ENCODE peak calls at places on chromosomes 4 and X, in eight cellular contexts. G is HepG2, N is stomach, B is H1, F is suprapubic skin, S is transverse colon, O is K562, Z is upper lobe of left lung. E is an unnamed sample. For H3K36me3, the result is how much of the 10 kb centered on the place peaks cover.

GRCh38 chrX:40543661-40544328 is 37.0 kb upstream of the ATP6AP2 start:
- DNase-seq in G (peak), N (no peak), B (no peak), F (no peak), S (no peak), O (peak), Z (no peak), E (no peak)

GRCh38 chr4:8015512-8015911 is 75.9 kb upstream of the AFAP1 start:
- DNase-seq in G (no peak), N (no peak), B (no peak), F (no peak), S (no peak), O (peak), Z (no peak), E (no peak)

GRCh38 chr4:147831452-147832192 is 99.7 kb downstream of the ARHGAP10 start:
- DNase-seq in G (no peak), N (no peak), B (no peak), F (no peak), S (peak), O (no peak), Z (no peak), E (no peak)

GRCh38 chr4:175017751-175018150 is 99.6 kb downstream of the ADAM29 start:
- DNase-seq in G (no peak), N (no peak), B (no peak), F (no peak), S (no peak), O (no peak), Z (no peak), E (no peak)

GRCh38 chr4:67161311-67161710 is 384.0 kb downstream of the CENPC start:
- DNase-seq in G (no peak), N (no peak), B (no peak), F (no peak), S (no peak), O (no peak), Z (no peak), E (no peak)

GRCh38 chrX:116462843-116463242 is at the start of gene CT83:
- DNase-seq in G (no peak), N (no peak), B (no peak), F (no peak), S (no peak), O (no peak), Z (peak), E (no peak)

GRCh38 chr4:99816611-99817309 is at the start of gene DAPP1:
- DNase-seq in G (no peak), N (peak), B (no peak), F (peak), S (peak), O (no peak), Z (no peak), E (no peak)

GRCh38 chrX:47483310-47484268 is 567 bp upstream of the ZNF41 start:
- DNase-seq in G (peak), N (no peak), B (no peak), F (no peak), S (peak), O (no peak), Z (no peak), E (no peak)

GRCh38 chr4:13765535-13765934 is 138.0 kb upstream of the BOD1L1 start:
- DNase-seq in G (no peak), N (no peak), B (no peak), F (no peak), S (no peak), O (no peak), Z (no peak), E (no peak)

GRCh38 chr4:139509727-139510410 is 46.1 kb downstream of the SETD7 start:
- DNase-seq in G (peak), N (peak), B (no peak), F (no peak), S (no peak), O (no peak), Z (no peak), E (peak)

GRCh38 chrX:136880003-136880451 is 498 bp downstream of the RBMX start:
- DNase-seq in G (no peak), N (no peak), B (no peak), F (no peak), S (peak), O (peak), Z (peak), E (no peak)

GRCh38 chrX:70480660-70481018 is 36.0 kb downstream of the DLG3 start:
- DNase-seq in G (no peak), N (no peak), B (no peak), F (no peak), S (no peak), O (no peak), Z (no peak), E (no peak)

GRCh38 chrX:147763131-147763530 is 148.6 kb upstream of the FMR1 start:
- DNase-seq in G (no peak), N (no peak), B (no peak), F (no peak), S (no peak), O (no peak), Z (no peak), E (no peak)

GRCh38 chrX:17596546-17597205 is 140.6 kb upstream of the SCML1 start:
- DNase-seq in G (no peak), N (no peak), B (no peak), F (no peak), S (no peak), O (no peak), Z (peak), E (no peak)

GRCh38 chr4:6884341-6884870 is 25.2 kb upstream of the TBC1D14 start:
- DNase-seq in G (no peak), N (no peak), B (no peak), F (no peak), S (no peak), O (no peak), Z (no peak), E (no peak)

GRCh38 chr4:4990857-4991540 is 28.3 kb downstream of the CYTL1 start:
- DNase-seq in G (no peak), N (peak), B (no peak), F (peak), S (peak), O (no peak), Z (peak), E (no peak)

GRCh38 chr4:149409186-149410056 is 406.2 kb downstream of the IQCM start:
- DNase-seq in G (no peak), N (no peak), B (no peak), F (no peak), S (no peak), O (no peak), Z (no peak), E (no peak)

GRCh38 chrX:45261005-45261404 is 60.3 kb upstream of the DIPK2B start:
- DNase-seq in G (no peak), N (no peak), B (no peak), F (no peak), S (no peak), O (no peak), Z (no peak), E (no peak)

GRCh38 chrX:38129366-38129765 is 91.3 kb downstream of the SRPX start:
- DNase-seq in G (no peak), N (no peak), B (no peak), F (no peak), S (no peak), O (no peak), Z (no peak), E (no peak)

GRCh38 chr4:150278206-150278605 is 200.0 kb downstream of the DCLK2 start:
- DNase-seq in G (no peak), N (no peak), B (no peak), F (no peak), S (no peak), O (no peak), Z (peak), E (no peak)

GRCh38 chr4:128524311-128524710 is 236.7 kb upstream of the PGRMC2 start:
- DNase-seq in G (no peak), N (peak), B (no peak), F (no peak), S (peak), O (no peak), Z (no peak), E (no peak)

GRCh38 chrX:25154168-25154567 is 138.4 kb upstream of the ARX start:
- DNase-seq in G (no peak), N (no peak), B (no peak), F (no peak), S (no peak), O (no peak), Z (no peak), E (no peak)

GRCh38 chrX:51798701-51799100 is 55.5 kb downstream of the GSPT2 start:
- DNase-seq in G (no peak), N (no peak), B (no peak), F (no peak), S (no peak), O (no peak), Z (no peak), E (no peak)

GRCh38 chr4:112516076-112516385 is at the start of gene NEUROG2:
- DNase-seq in G (no peak), N (no peak), B (no peak), F (no peak), S (no peak), O (no peak), Z (no peak), E (no peak)

GRCh38 chrX:107154787-107155620 is 36.4 kb upstream of the RBM41 start:
- DNase-seq in G (peak), N (no peak), B (peak), F (no peak), S (no peak), O (peak), Z (no peak), E (no peak)

GRCh38 chrX:6021316-6022091 is 207.2 kb downstream of the NLGN4X start:
- DNase-seq in G (peak), N (peak), B (no peak), F (no peak), S (peak), O (no peak), Z (no peak), E (no peak)

GRCh38 chrX:139720136-139720535 is 12.2 kb upstream of the MCF2 start:
- DNase-seq in G (peak), N (no peak), B (peak), F (no peak), S (no peak), O (no peak), Z (no peak), E (no peak)

GRCh38 chr4:125104616-125105015 is 210.1 kb upstream of the FAT4 start:
- DNase-seq in G (no peak), N (no peak), B (no peak), F (no peak), S (no peak), O (no peak), Z (no peak), E (no peak)

GRCh38 chr4:168553714-168554370 is 57.0 kb downstream of the PALLD start:
- DNase-seq in G (no peak), N (no peak), B (no peak), F (no peak), S (no peak), O (no peak), Z (no peak), E (no peak)

GRCh38 chr4:148787831-148788477 is 345.7 kb upstream of the NR3C2 start:
- DNase-seq in G (no peak), N (no peak), B (no peak), F (no peak), S (no peak), O (no peak), Z (no peak), E (no peak)

GRCh38 chr4:11546391-11547160 is 117.9 kb upstream of the HS3ST1 start:
- DNase-seq in G (no peak), N (no peak), B (no peak), F (no peak), S (no peak), O (no peak), Z (no peak), E (no peak)
- TF ChIP-seq EP300 in G (no peak), N (no peak), B (no peak), F (no peak), S (no peak), O (no peak), Z (no peak), E (no peak)

GRCh38 chrX:119784747-119785446 is 6.5 kb downstream of the RPL39 start:
- DNase-seq in G (no peak), N (peak), B (peak), F (no peak), S (peak), O (peak), Z (no peak), E (no peak)
- TF ChIP-seq POLR2AphosphoS5 in G (peak), N (no peak), B (peak), F (no peak), S (no peak), O (peak), Z (no peak), E (no peak)

GRCh38 chr4:55437356-55437796 is 41.6 kb downstream of the TMEM165 start:
- DNase-seq in G (peak), N (peak), B (no peak), F (no peak), S (peak), O (peak), Z (no peak), E (no peak)
- H3K36me3 ChIP-seq in G (under half), N (under half), B (under half), F (half or more), S (under half), O (half or more), Z (under half), E (half or more)

DNA sequence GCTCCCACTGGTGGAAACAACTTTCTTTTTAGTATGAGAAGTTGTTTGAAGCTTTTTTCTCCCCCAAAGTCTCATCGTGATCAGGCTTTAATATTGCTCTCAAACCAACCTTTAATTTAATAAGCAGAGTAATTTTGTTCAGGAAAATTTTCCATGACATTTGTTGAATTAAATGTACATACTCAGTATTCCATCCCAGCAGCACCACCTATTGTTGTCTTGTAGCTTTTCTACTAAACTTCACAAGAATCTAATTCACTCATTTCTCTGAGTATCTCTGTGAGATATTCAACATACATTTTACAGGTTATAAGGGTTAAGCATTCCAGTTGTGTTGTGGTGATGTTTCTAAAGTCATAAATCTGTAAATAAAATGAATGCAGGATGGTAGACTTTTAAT is 218.3 kb upstream of the HAND2 start:
- DNase-seq in G (no peak), N (no peak), B (no peak), F (no peak), S (no peak), O (no peak), Z (no peak), E (no peak)
- TF ChIP-seq EP300 in G (no peak), N (no peak), B (no peak), F (no peak), S (no peak), O (no peak), Z (no peak), E (no peak)

GRCh38 chrX:103378990-103379389 is 2.7 kb downstream of the BEX3 start:
- DNase-seq in G (no peak), N (no peak), B (no peak), F (no peak), S (no peak), O (no peak), Z (no peak), E (no peak)

GRCh38 chrX:103372886-103373285 is 3.5 kb upstream of the BEX3 start:
- DNase-seq in G (no peak), N (no peak), B (no peak), F (no peak), S (no peak), O (no peak), Z (no peak), E (no peak)

GRCh38 chrX:103373581-103373980 is 2.8 kb upstream of the BEX3 start:
- DNase-seq in G (no peak), N (no peak), B (no peak), F (no peak), S (no peak), O (no peak), Z (no peak), E (no peak)

GRCh38 chrX:103376979-103377324 is 614 bp downstream of the BEX3 start:
- DNase-seq in G (no peak), N (no peak), B (no peak), F (no peak), S (no peak), O (no peak), Z (no peak), E (no peak)

GRCh38 chrX:103376118-103376978 is at the start of gene BEX3:
- DNase-seq in G (peak), N (peak), B (peak), F (peak), S (peak), O (no peak), Z (peak), E (no peak)
- TF ChIP-seq POLR2AphosphoS5 in G (no peak), N (peak), B (peak), F (no peak), S (peak), O (no peak), Z (peak), E (no peak)